ENCODE peak calls at places on chromosomes 12 and 14, in eight cellular contexts. R is PC-3; W is HepG2; D is thoracic aorta; T is CD8-positive, alpha-beta T cell; H is astrocyte; I is hepatocyte; U is SK-N-SH. A is an unnamed sample.

GRCh38 chr12:48286665-48287064 is 64.1 kb downstream of the ZNF641 start:
- DNase-seq in R (peak; percentile 16), W (peak; percentile 10), D (no peak), T (no peak), H (no peak), I (peak; percentile 16), U (no peak), A (no peak)

GRCh38 chr12:50932787-50933280 is 19.5 kb upstream of the HIGD1C start:
- DNase-seq in R (no peak), W (peak; percentile 89), D (no peak), T (no peak), H (no peak), I (peak; percentile 31), U (no peak), A (no peak)

GRCh38 chr14:96125536-96125935 is 79.1 kb upstream of the BDKRB2 start:
- DNase-seq in R (no peak), W (no peak), D (no peak), T (no peak), H (no peak), I (no peak), U (no peak), A (no peak)

GRCh38 chr14:78902010-78902623 is 731.9 kb downstream of the NRXN3 start:
- DNase-seq in R (peak; percentile 29), W (peak; percentile 8), D (no peak), T (no peak), H (peak; percentile 19), I (peak; percentile 66), U (peak; percentile 7), A (no peak)

GRCh38 chr14:38405851-38406630 is 150.1 kb upstream of the CLEC14A start:
- DNase-seq in R (peak; percentile 20), W (no peak), D (no peak), T (no peak), H (peak; percentile 53), I (no peak), U (no peak), A (no peak)

GRCh38 chr14:63045234-63045611 is at the start of gene KCNH5:
- DNase-seq in R (peak; percentile 22), W (no peak), D (no peak), T (no peak), H (peak; percentile 39), I (peak; percentile 91), U (peak; percentile 90), A (no peak)

GRCh38 chr14:55530464-55530863 is 49.5 kb upstream of the KTN1 start:
- DNase-seq in R (no peak), W (no peak), D (no peak), T (no peak), H (no peak), I (no peak), U (no peak), A (no peak)

GRCh38 chr14:103788086-103788485 is 59.3 kb downstream of the PPP1R13B start:
- DNase-seq in R (no peak), W (no peak), D (no peak), T (no peak), H (peak; percentile 25), I (no peak), U (no peak), A (no peak)

GRCh38 chr14:80982711-80983110 is 27.3 kb downstream of the TSHR start:
- DNase-seq in R (no peak), W (no peak), D (no peak), T (no peak), H (no peak), I (no peak), U (no peak), A (no peak)

GRCh38 chr12:3117628-3118027 is 40.4 kb downstream of the TSPAN9 start:
- DNase-seq in R (peak; percentile 70), W (no peak), D (no peak), T (no peak), H (peak; percentile 95), I (no peak), U (no peak), A (no peak)

GRCh38 chr12:31322651-31323248 is 3.2 kb downstream of the SINHCAF start:
- DNase-seq in R (no peak), W (no peak), D (no peak), T (no peak), H (peak; percentile 71), I (peak; percentile 36), U (no peak), A (no peak)

GRCh38 chr14:88955470-88955869 is 131.0 kb downstream of the TTC8 start:
- DNase-seq in R (no peak), W (no peak), D (no peak), T (no peak), H (peak; percentile 64), I (no peak), U (no peak), A (no peak)

GRCh38 chr12:75481774-75482173 is 1.2 kb downstream of the GLIPR1 start:
- DNase-seq in R (no peak), W (no peak), D (no peak), T (no peak), H (peak; percentile 71), I (no peak), U (no peak), A (no peak)

GRCh38 chr12:112261559-112261958 is 120.7 kb downstream of the HECTD4 start:
- DNase-seq in R (peak; percentile 52), W (peak; percentile 13), D (no peak), T (no peak), H (no peak), I (no peak), U (peak; percentile 27), A (no peak)

GRCh38 chr14:30402846-30403245 is 156.1 kb upstream of the G2E3 start:
- DNase-seq in R (no peak), W (no peak), D (no peak), T (no peak), H (no peak), I (no peak), U (no peak), A (no peak)

GRCh38 chr14:92952497-92953298 is 29.7 kb downstream of the CHGA start:
- DNase-seq in R (no peak), W (no peak), D (no peak), T (no peak), H (no peak), I (no peak), U (no peak), A (no peak)

GRCh38 chr14:60349663-60350365 is 100.8 kb downstream of the PPM1A start:
- DNase-seq in R (peak; percentile 90), W (peak; percentile 21), D (no peak), T (no peak), H (peak; percentile 19), I (peak; percentile 61), U (peak; percentile 45), A (peak; percentile 24)

GRCh38 chr14:76181546-76181945 is 29.8 kb downstream of the GPATCH2L start:
- DNase-seq in R (peak; percentile 19), W (peak; percentile 12), D (no peak), T (no peak), H (no peak), I (no peak), U (peak; percentile 18), A (no peak)

GRCh38 chr14:76051717-76052459 is 66.3 kb downstream of the IFT43 start:
- DNase-seq in R (no peak), W (no peak), D (no peak), T (no peak), H (no peak), I (no peak), U (no peak), A (no peak)

GRCh38 chr14:89773644-89774316 is 180.8 kb downstream of the EFCAB11 start:
- DNase-seq in R (peak; percentile 33), W (peak; percentile 61), D (no peak), T (peak; percentile 73), H (peak; percentile 65), I (peak; percentile 79), U (no peak), A (peak; percentile 51)

GRCh38 chr14:99691111-99691885 is 7.2 kb downstream of the CYP46A1 start:
- DNase-seq in R (no peak), W (no peak), D (no peak), T (no peak), H (no peak), I (no peak), U (no peak), A (no peak)

GRCh38 chr14:52706286-52706685 is 714 bp upstream of the PSMC6 start:
- DNase-seq in R (peak; percentile 56), W (no peak), D (no peak), T (peak; percentile 54), H (no peak), I (peak; percentile 41), U (peak; percentile 44), A (peak; percentile 11)

GRCh38 chr12:100229036-100229635 is 28.5 kb downstream of the ACTR6 start:
- DNase-seq in R (peak; percentile 76), W (peak; percentile 28), D (no peak), T (no peak), H (no peak), I (peak; percentile 38), U (no peak), A (no peak)

DNA sequence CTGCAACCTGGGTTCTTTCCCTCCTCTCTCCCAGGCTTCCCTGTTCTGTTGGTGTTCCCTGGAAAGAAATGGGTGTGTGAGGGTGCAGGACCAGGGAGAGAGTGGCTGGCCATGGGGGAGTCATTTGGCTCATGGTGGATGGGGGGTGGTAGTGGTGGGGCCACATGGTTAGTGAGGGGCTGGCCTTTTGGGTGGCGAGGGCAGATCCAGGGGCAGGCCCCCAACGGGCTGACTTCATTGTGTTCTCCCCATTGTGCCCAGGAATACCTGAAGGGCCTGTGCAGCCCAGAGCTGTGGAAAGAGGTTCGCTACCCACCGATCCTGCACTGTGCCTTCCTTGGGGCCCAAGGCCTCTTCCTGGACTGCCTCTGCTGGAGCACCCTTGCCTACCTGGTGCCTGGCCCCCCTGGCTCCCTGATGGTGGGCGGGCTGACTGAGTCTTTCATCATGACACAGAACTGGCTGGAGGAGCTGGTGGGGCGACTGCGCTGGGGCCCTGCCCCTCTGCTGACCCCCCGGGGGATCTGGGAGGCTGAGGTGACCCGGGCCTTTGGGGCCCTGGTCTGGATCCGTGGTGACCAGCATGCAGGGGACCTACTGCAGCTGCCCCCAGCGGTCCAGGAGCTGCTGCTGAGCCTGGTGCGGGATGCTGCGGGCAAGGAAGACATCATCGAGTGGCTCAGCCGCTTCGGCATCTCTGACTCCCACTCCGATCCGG is 9.0 kb downstream of the NYNRIN start:
- DNase-seq in R (no peak), W (no peak), D (no peak), T (no peak), H (no peak), I (no peak), U (no peak), A (no peak)
- H3K4me1 ChIP-seq in R (peaks cover 5% of the 10 kb centered on the region), W (peaks cover 2% of the 10 kb centered on the region), D (peaks cover 9% of the 10 kb centered on the region), T (no peaks in the 10 kb centered on the region), H (peaks cover 4% of the 10 kb centered on the region), I (peaks cover 21% of the 10 kb centered on the region), U (no peaks in the 10 kb centered on the region), A (no peaks in the 10 kb centered on the region)

GRCh38 chr12:114407566-114408411 is 1.8 kb upstream of the TBX5 start:
- DNase-seq in R (no peak), W (no peak), D (no peak), T (no peak), H (no peak), I (peak; percentile 35), U (no peak), A (no peak)
- H3K4me3 ChIP-seq in R (no peak overlapping the region), W (no peak overlapping the region), D (no peak overlapping the region), T (no peak overlapping the region), H (no peak overlapping the region), I (peak overlapping the region; percentile 55), U (no peak overlapping the region), A (no peak overlapping the region)

GRCh38 chr12:124400124-124400523 is 105.2 kb downstream of the RFLNA start:
- DNase-seq in R (no peak), W (no peak), D (no peak), T (no peak), H (no peak), I (no peak), U (no peak), A (no peak)
- H3K4me1 ChIP-seq in R (peaks cover 13% of the 10 kb centered on the region), W (no peaks in the 10 kb centered on the region), D (peaks cover 79% of the 10 kb centered on the region), T (no peaks in the 10 kb centered on the region), H (peaks cover 11% of the 10 kb centered on the region), I (peaks cover 8% of the 10 kb centered on the region), U (peaks cover 10% of the 10 kb centered on the region), A (no peaks in the 10 kb centered on the region)

GRCh38 chr12:45243963-45244362 is 28.1 kb downstream of the ANO6 start:
- DNase-seq in R (no peak), W (no peak), D (no peak), T (no peak), H (no peak), I (no peak), U (no peak), A (no peak)
- H3K4me3 ChIP-seq in R (no peak overlapping the region), W (no peak overlapping the region), D (peak overlapping the region; percentile 68), T (no peak overlapping the region), H (no peak overlapping the region), I (no peak overlapping the region), U (no peak overlapping the region), A (no peak overlapping the region)

A was measured in naive thymus-derived CD4-positive, alpha-beta T cell.